ENCODE peak calls at places on chromosomes 6 and 20, in five cellular contexts. B is iPS-NIHi11; Q is cardiac fibroblast; M is KBM-7; T is stimulated activated CD4-positive, alpha-beta T cell treated with anti-CD3 and anti-CD28 coated beads, Interleukin-4, amount 100 ng/mL, for 24 hours. X is an unnamed sample.

GRCh38 chr20:14334306-14334930 is 3.0 kb downstream of the FLRT3 start:
- DNase-seq in B (peak), Q (peak), M (no peak), T (no peak), X (no peak)

GRCh38 chr6:147693185-147693584 is 184.7 kb downstream of the SAMD5 start:
- DNase-seq in B (no peak), Q (no peak), M (no peak), T (no peak), X (no peak)

GRCh38 chr20:57708694-57709673 is 831 bp downstream of the PMEPA1 start:
- DNase-seq in B (peak), Q (peak), M (no peak), T (peak), X (no peak)

GRCh38 chr6:39225946-39226437 is 3.3 kb downstream of the KCNK5 start:
- DNase-seq in B (no peak), Q (no peak), M (peak), T (peak), X (no peak)

GRCh38 chr6:130282234-130282995 is 59.7 kb upstream of the SAMD3 start:
- DNase-seq in B (peak), Q (peak), M (no peak), T (peak), X (peak)

GRCh38 chr6:15400572-15401004 is 154.7 kb downstream of the JARID2 start:
- DNase-seq in B (peak), Q (peak), M (peak), T (no peak), X (no peak)

GRCh38 chr6:150865406-150866146 is at the start of gene MTHFD1L:
- DNase-seq in B (peak), Q (peak), M (peak), T (peak), X (peak)

GRCh38 chr6:28838289-28838633 is 85.5 kb downstream of the TRIM27 start:
- DNase-seq in B (no peak), Q (peak), M (peak), T (peak), X (peak)

GRCh38 chr6:110597754-110598153 is 121.3 kb upstream of the SLC22A16 start:
- DNase-seq in B (no peak), Q (no peak), M (no peak), T (no peak), X (no peak)

GRCh38 chr6:100775667-100776066 is 105.5 kb downstream of the ASCC3 start:
- DNase-seq in B (no peak), Q (no peak), M (no peak), T (no peak), X (no peak)

GRCh38 chr6:142913511-142914047 is 31.4 kb downstream of the HIVEP2 start:
- DNase-seq in B (no peak), Q (no peak), M (no peak), T (peak), X (peak)

GRCh38 chr6:2209226-2209809 is 36.1 kb downstream of the GMDS start:
- DNase-seq in B (peak), Q (peak), M (peak), T (peak), X (peak)

X was measured in Karpas-422.